ENCODE peak calls at places on chromosomes 6 and 20, in eight cellular contexts. E is NCI-H345, C is T-helper 1 cell, F is frontal cortex, J is GM03348, I is M059J, Y is brain microvascular endothelial cell, Q is T-helper 17 cell. Z is an unnamed sample.

GRCh38 chr6:36852481-36853147 is 13.4 kb upstream of the CPNE5 start:
- DNase-seq in Q (no peak), C (no peak), F (no peak), E (no peak), I (peak; percentile 94), Y (peak; percentile 83), J (peak; percentile 69), Z (no peak)

GRCh38 chr20:57547250-57547649 is 13.7 kb upstream of the PCK1 start:
- DNase-seq in Q (no peak), E (no peak), J (no peak), F (no peak), C (no peak), Y (no peak), I (no peak), Z (no peak)

GRCh38 chr6:15663057-15663638 is 320 bp upstream of the DTNBP1 start:
- DNase-seq in C (no peak), J (peak; percentile 98), E (no peak), Q (no peak), I (peak; percentile 75), Y (peak; percentile 28), F (no peak), Z (no peak)

GRCh38 chr6:81265106-81265505 is 487.4 kb downstream of the TENT5A start:
- DNase-seq in I (peak; percentile 88), E (no peak), J (peak; percentile 61), Q (no peak), F (no peak), Y (peak; percentile 32), C (no peak), Z (no peak)

GRCh38 chr20:40414843-40415615 is 274.0 kb downstream of the MAFB start:
- DNase-seq in J (no peak), Y (no peak), F (no peak), C (no peak), Q (no peak), E (peak; percentile 47), I (no peak), Z (no peak)

GRCh38 chr6:46473866-46474265 is 17.4 kb downstream of the RCAN2 start:
- DNase-seq in I (no peak), C (no peak), J (peak; percentile 61), E (no peak), Y (peak; percentile 35), F (no peak), Q (no peak), Z (no peak)

GRCh38 chr20:34946661-34947060 is 8.9 kb downstream of the GSS start:
- DNase-seq in Q (no peak), J (no peak), I (no peak), C (no peak), Y (no peak), E (no peak), F (no peak), Z (no peak)

GRCh38 chr20:44598413-44599290 is 16.3 kb downstream of the PKIG start:
- DNase-seq in Q (no peak), F (no peak), E (no peak), C (no peak), Y (no peak), I (peak; percentile 64), J (no peak), Z (peak; percentile 63)

GRCh38 chr6:168525926-168526630 is 85.1 kb downstream of the SMOC2 start:
- DNase-seq in Q (no peak), E (peak; percentile 57), I (no peak), Y (no peak), F (no peak), J (no peak), C (no peak), Z (no peak)

GRCh38 chr20:17872434-17872833 is 96.2 kb downstream of the SNX5 start:
- DNase-seq in I (no peak), F (no peak), J (no peak), Y (no peak), Q (no peak), E (no peak), C (no peak), Z (no peak)

GRCh38 chr6:52233975-52234823 is 10.1 kb downstream of the IL17F start:
- DNase-seq in Y (peak; percentile 69), I (peak; percentile 82), C (no peak), J (peak; percentile 66), Q (no peak), F (peak; percentile 12), E (peak; percentile 18), Z (no peak)

GRCh38 chr20:23245553-23246128 is 105.0 kb upstream of the NXT1 start:
- DNase-seq in F (peak; percentile 41), J (no peak), E (no peak), I (peak; percentile 48), Q (no peak), C (no peak), Y (no peak), Z (peak; percentile 72)

GRCh38 chr6:36834576-36835293 is 4.5 kb downstream of the CPNE5 start:
- DNase-seq in F (no peak), I (no peak), Y (no peak), J (no peak), Q (no peak), E (no peak), C (no peak), Z (no peak)

GRCh38 chr6:71289039-71289801 is 609 bp downstream of the OGFRL1 start:
- DNase-seq in E (peak; percentile 18), J (peak; percentile 43), Y (no peak), Q (no peak), C (no peak), I (peak; percentile 44), F (peak; percentile 22), Z (peak; percentile 33)

GRCh38 chr20:5513975-5514516 is 197.3 kb upstream of the PROKR2 start:
- DNase-seq in C (no peak), Y (no peak), I (peak; percentile 93), E (no peak), J (no peak), Q (no peak), F (no peak), Z (no peak)

GRCh38 chr6:56772737-56773184 is 130.1 kb upstream of the DST start:
- DNase-seq in J (no peak), E (no peak), Q (no peak), F (no peak), I (peak; percentile 90), C (no peak), Y (peak; percentile 76), Z (peak; percentile 47)

GRCh38 chr6:155142163-155142901 is 121.5 kb upstream of the CLDN20 start:
- DNase-seq in C (no peak), J (peak; percentile 14), F (no peak), Y (no peak), E (no peak), I (peak; percentile 55), Q (no peak), Z (no peak)

GRCh38 chr20:43721097-43721428 is 5.7 kb downstream of the GTSF1L start:
- DNase-seq in Q (no peak), I (peak; percentile 25), F (no peak), J (no peak), E (no peak), C (no peak), Y (no peak), Z (no peak)

GRCh38 chr6:41545174-41545702 is 943 bp upstream of the FOXP4 start:
- DNase-seq in F (no peak), C (no peak), E (no peak), Y (no peak), I (no peak), J (no peak), Q (no peak), Z (no peak)